ENCODE peak calls at places on chromosomes 1 and 21, in six cellular contexts. L, K, P, E, R and Q are unnamed samples.

GRCh38 chr1:221308534-221309511 is 429.6 kb downstream of the HLX start:
- DNase-seq in L (no peak), K (no peak), P (peak; percentile 8), E (no peak), R (no peak), Q (no peak)

GRCh38 chr1:210446479-210446878 is 117.8 kb downstream of the HHAT start:
- DNase-seq in L (no peak), K (peak; percentile 50), P (no peak), E (no peak), R (no peak), Q (no peak)

GRCh38 chr1:241639653-241640148 is 468 bp downstream of the CHML start:
- DNase-seq in L (no peak), K (peak; percentile 56), P (peak; percentile 49), E (no peak), R (peak; percentile 60), Q (peak; percentile 53)

GRCh38 chr1:67484492-67484891 is 54.3 kb upstream of the SERBP1 start:
- DNase-seq in L (no peak), K (no peak), P (no peak), E (no peak), R (no peak), Q (peak; percentile 7)

GRCh38 chr1:25958475-25958874 is 39.4 kb downstream of the PAFAH2 start:
- DNase-seq in L (no peak), K (peak; percentile 69), P (peak; percentile 58), E (no peak), R (no peak), Q (peak; percentile 48)

GRCh38 chr21:25916226-25916625 is 181.5 kb downstream of the GABPA start:
- DNase-seq in L (no peak), K (no peak), P (peak; percentile 66), E (no peak), R (no peak), Q (no peak)

GRCh38 chr1:196651637-196652215 is at the start of gene CFH:
- DNase-seq in L (no peak), K (no peak), P (peak; percentile 36), E (no peak), R (no peak), Q (peak; percentile 89)

GRCh38 chr1:103265551-103265950 is 157.2 kb upstream of the COL11A1 start:
- DNase-seq in L (no peak), K (peak; percentile 87), P (no peak), E (no peak), R (no peak), Q (peak; percentile 63)

GRCh38 chr1:31811605-31812004 is 4.2 kb downstream of the SPOCD1 start:
- DNase-seq in L (no peak), K (no peak), P (no peak), E (no peak), R (peak; percentile 24), Q (peak; percentile 55)

GRCh38 chr1:91428182-91428798 is 23.7 kb upstream of the HFM1 start:
- DNase-seq in L (no peak), K (no peak), P (no peak), E (peak; percentile 31), R (no peak), Q (no peak)

GRCh38 chr1:16087733-16088132 is 14.3 kb upstream of the FAM131C start:
- DNase-seq in L (no peak), K (no peak), P (no peak), E (no peak), R (no peak), Q (no peak)

GRCh38 chr1:99645699-99646531 is at the start of gene PALMD:
- DNase-seq in L (no peak), K (peak; percentile 43), P (peak; percentile 81), E (peak; percentile 53), R (peak; percentile 75), Q (peak; percentile 36)

GRCh38 chr1:29379438-29380073 is 143.2 kb downstream of the PTPRU start:
- DNase-seq in L (peak; percentile 15), K (peak; percentile 28), P (peak; percentile 55), E (no peak), R (no peak), Q (peak; percentile 8)

GRCh38 chr1:94672934-94673333 is 131.4 kb upstream of the F3 start:
- DNase-seq in L (no peak), K (peak; percentile 78), P (no peak), E (no peak), R (no peak), Q (peak; percentile 32)

GRCh38 chr1:182784556-182785171 is 4.9 kb upstream of the NPL start:
- DNase-seq in L (peak; percentile 24), K (no peak), P (peak; percentile 20), E (no peak), R (no peak), Q (peak; percentile 90)

GRCh38 chr1:206482611-206483010 is 12.3 kb downstream of the IKBKE start:
- DNase-seq in L (no peak), K (no peak), P (peak; percentile 84), E (no peak), R (no peak), Q (no peak)

GRCh38 chr1:205750683-205751651 is 985 bp upstream of the NUCKS1 start:
- DNase-seq in L (no peak), K (no peak), P (no peak), E (no peak), R (no peak), Q (no peak)

GRCh38 chr1:171139890-171140289 is 45.2 kb upstream of the FMO2 start:
- DNase-seq in L (no peak), K (no peak), P (no peak), E (peak; percentile 26), R (no peak), Q (no peak)

GRCh38 chr1:84000954-84001495 is 2.1 kb upstream of the TTLL7 start:
- DNase-seq in L (no peak), K (no peak), P (no peak), E (no peak), R (no peak), Q (no peak)

DNA sequence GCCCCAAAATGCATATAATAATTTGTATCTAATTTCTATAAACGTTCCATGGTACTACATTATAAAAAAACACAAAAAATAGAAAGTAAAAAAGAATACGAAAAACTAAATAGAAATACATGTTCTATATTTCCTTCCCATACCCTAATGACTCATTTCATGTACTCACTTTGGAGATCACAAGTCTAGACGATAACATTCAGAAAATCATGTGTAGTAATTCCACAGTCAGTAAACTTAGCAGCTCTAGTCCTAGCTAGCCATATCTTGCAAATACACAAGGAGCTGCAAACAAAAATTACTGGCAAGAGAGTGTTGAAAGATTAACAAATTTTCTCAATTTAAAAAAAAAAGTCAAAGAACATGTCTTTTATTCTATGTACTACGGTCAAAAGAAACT is 1.4 kb downstream of the GOLPH3L start:
- DNase-seq in L (no peak), K (no peak), P (peak; percentile 26), E (no peak), R (no peak), Q (peak; percentile 16)
- H3K4me3 ChIP-seq in L (no peak overlapping the region), K (no peak overlapping the region), P (peak overlapping the region; percentile 6), E (no peak overlapping the region), R (no peak overlapping the region), Q (peak overlapping the region; percentile 96)

GRCh38 chr1:21911205-21912001 is 25.7 kb downstream of the HSPG2 start:
- DNase-seq in L (no peak), K (no peak), P (no peak), E (no peak), R (no peak), Q (peak; percentile 65)

GRCh38 chr1:21907737-21908136 is 29.4 kb downstream of the HSPG2 start:
- DNase-seq in L (no peak), K (no peak), P (no peak), E (no peak), R (no peak), Q (no peak)

GRCh38 chr1:21910528-21911204 is 26.4 kb downstream of the HSPG2 start:
- DNase-seq in L (no peak), K (no peak), P (no peak), E (no peak), R (no peak), Q (no peak)

GRCh38 chr1:21909286-21909759 is 27.8 kb downstream of the HSPG2 start:
- DNase-seq in L (no peak), K (no peak), P (no peak), E (no peak), R (no peak), Q (peak; percentile 61)

DNA sequence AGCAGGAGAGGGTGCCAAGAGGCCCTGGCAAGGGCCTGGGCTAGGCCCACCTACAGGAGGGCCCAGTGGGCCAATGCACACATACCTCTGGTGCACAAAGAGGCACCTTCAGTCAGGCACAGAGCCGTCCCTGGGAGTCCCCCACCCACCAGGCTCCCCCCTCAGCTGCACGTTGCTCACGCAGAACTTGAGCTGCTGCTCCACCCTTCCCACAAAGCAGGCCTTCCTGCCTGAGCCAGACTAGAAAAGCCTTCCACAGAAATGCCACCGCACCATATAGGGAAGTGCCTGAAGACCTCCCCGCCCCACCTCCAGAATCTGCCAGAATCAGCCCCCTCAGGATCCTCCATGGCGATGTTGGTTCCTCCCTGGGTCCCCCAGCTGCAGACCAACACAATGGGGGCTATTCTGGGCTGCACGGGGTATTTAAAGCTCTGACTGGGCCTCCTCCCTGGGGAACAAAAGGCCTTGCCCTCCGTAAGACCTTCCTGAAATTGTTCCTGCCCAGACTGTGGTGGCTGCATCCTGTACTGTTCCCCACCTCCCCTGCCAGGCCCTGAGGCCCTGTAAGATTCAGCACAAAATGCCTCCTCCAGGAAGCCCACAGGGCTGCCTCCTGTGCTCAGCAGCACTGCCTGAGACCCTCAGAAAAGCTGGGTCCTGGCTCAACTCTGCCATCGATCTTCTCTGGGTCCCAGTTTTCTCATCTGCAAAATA is 27.2 kb downstream of the HSPG2 start:
- DNase-seq in L (no peak), K (peak; percentile 80), P (no peak), E (peak; percentile 61), R (no peak), Q (peak; percentile 86)
- H3K4me1 ChIP-seq in L (peaks cover 56% of the 10 kb centered on the region), K (peaks cover 24% of the 10 kb centered on the region), P (peaks cover 26% of the 10 kb centered on the region), E (peaks cover 92% of the 10 kb centered on the region), R (no peaks in the 10 kb centered on the region), Q (peaks cover 96% of the 10 kb centered on the region)

GRCh38 chr1:36654586-36654985 is 171.9 kb upstream of the CSF3R start:
- DNase-seq in L (no peak), K (no peak), P (no peak), E (no peak), R (no peak), Q (no peak)
- H3K27me3 ChIP-seq in L (peaks cover 15% of the 10 kb centered on the region), K (peaks cover 34% of the 10 kb centered on the region), P (no peaks in the 10 kb centered on the region), E (no peaks in the 10 kb centered on the region), R (no peaks in the 10 kb centered on the region), Q (peaks cover 39% of the 10 kb centered on the region)

GRCh38 chr1:113980120-113980519 is 846 bp downstream of the OLFML3 start:
- DNase-seq in L (no peak), K (no peak), P (no peak), E (peak; percentile 27), R (no peak), Q (peak; percentile 66)

GRCh38 chr1:113983826-113984225 is 4.6 kb downstream of the OLFML3 start:
- DNase-seq in L (no peak), K (no peak), P (no peak), E (no peak), R (no peak), Q (no peak)

GRCh38 chr1:113984710-113985109 is 5.4 kb downstream of the OLFML3 start:
- DNase-seq in L (no peak), K (no peak), P (no peak), E (no peak), R (no peak), Q (no peak)

GRCh38 chr1:113982955-113983742 is 3.9 kb downstream of the OLFML3 start:
- DNase-seq in L (no peak), K (no peak), P (no peak), E (no peak), R (no peak), Q (no peak)

GRCh38 chr1:113981962-113982931 is 3.0 kb downstream of the OLFML3 start:
- DNase-seq in L (no peak), K (peak; percentile 70), P (peak; percentile 19), E (peak; percentile 42), R (peak; percentile 51), Q (peak; percentile 90)
- H3K4me3 ChIP-seq in L (no peak overlapping the region), K (peak overlapping the region; percentile 3), P (no peak overlapping the region), E (no peak overlapping the region), R (no peak overlapping the region), Q (peak overlapping the region; percentile 82)